ENCODE peak calls at places on chromosome 22, in ten cellular contexts. N is NCI-H1092; C is effector CD4-positive, alpha-beta T cell; X is WTC11; M is stimulated activated CD4-positive, alpha-beta T cell treated with anti-CD3 and anti-CD28 coated beads, Interleukin-1b, Interleukin-23, amount 100 ng/mL, for 1 hour; T is HFFc6; H is ELF-1; U is AG20443; F is lower leg skin; Q is ovary. S is an unnamed sample.

GRCh38 chr22:22800716-22801115 is 86.9 kb upstream of the IGLL5 start:
- DNase-seq in H (no peak), X (no peak), T (no peak), U (peak), F (no peak), N (no peak), Q (no peak), C (no peak), M (no peak), S (no peak)

GRCh38 chr22:25702046-25702445 is 39.9 kb upstream of the MYO18B start:
- DNase-seq in X (no peak), C (no peak), F (no peak), U (no peak), T (no peak), M (no peak), Q (no peak), N (no peak), H (no peak), S (no peak)

GRCh38 chr22:48187272-48187855 is 1424.9 kb downstream of the TBC1D22A start:
- DNase-seq in F (peak), Q (no peak), U (no peak), C (no peak), H (no peak), N (no peak), M (no peak), X (no peak), T (no peak), S (no peak)

GRCh38 chr22:24994070-24994763 is 41.7 kb downstream of the KIAA1671 start:
- DNase-seq in M (no peak), X (peak), N (no peak), U (peak), H (peak), Q (no peak), F (no peak), C (no peak), T (peak), S (no peak)

GRCh38 chr22:25403752-25404471 is 160.6 kb upstream of the GRK3 start:
- DNase-seq in T (peak), N (no peak), H (peak), X (no peak), M (no peak), Q (no peak), F (no peak), C (no peak), U (peak), S (no peak)

GRCh38 chr22:49185312-49185969 is 642.2 kb downstream of the BRD1 start:
- DNase-seq in T (no peak), C (no peak), X (no peak), U (no peak), M (no peak), F (no peak), H (no peak), Q (no peak), N (no peak), S (no peak)

GRCh38 chr22:29799217-29799680 is 32.1 kb downstream of the UQCR10 start:
- DNase-seq in C (no peak), T (peak), U (peak), F (peak), N (no peak), H (peak), X (no peak), Q (peak), M (no peak), S (peak)

GRCh38 chr22:43312608-43313007 is 30.6 kb downstream of the SCUBE1 start:
- DNase-seq in F (no peak), U (no peak), M (no peak), T (no peak), Q (no peak), C (no peak), X (no peak), H (no peak), N (no peak), S (peak)

GRCh38 chr22:29642694-29643093 is 39.3 kb downstream of the NF2 start:
- DNase-seq in C (no peak), F (no peak), N (no peak), X (no peak), H (no peak), M (no peak), Q (no peak), T (no peak), U (no peak), S (no peak)

GRCh38 chr22:19120829-19121630 is 1.2 kb downstream of the DGCR2 start:
- DNase-seq in M (peak), Q (no peak), H (peak), U (peak), T (peak), X (no peak), F (no peak), C (no peak), N (no peak), S (peak)

GRCh38 chr22:45958971-45959370 is 18.0 kb downstream of the WNT7B start:
- DNase-seq in U (no peak), F (no peak), N (no peak), M (no peak), X (no peak), Q (no peak), H (no peak), C (no peak), T (no peak), S (no peak)

GRCh38 chr22:39185601-39186012 is 33.1 kb upstream of the CBX7 start:
- DNase-seq in X (no peak), U (peak), Q (no peak), F (peak), N (no peak), C (no peak), H (no peak), M (no peak), T (no peak), S (peak)

GRCh38 chr22:20952544-20953341 is 14.3 kb upstream of the AIFM3 start:
- DNase-seq in X (no peak), M (no peak), F (no peak), Q (no peak), H (no peak), N (no peak), T (no peak), U (no peak), C (no peak), S (no peak)

GRCh38 chr22:46967445-46968358 is 205.3 kb downstream of the TBC1D22A start:
- DNase-seq in M (no peak), C (no peak), N (no peak), F (peak), H (no peak), U (no peak), Q (no peak), T (no peak), X (no peak), S (no peak)

GRCh38 chr22:27533105-27533504 is 268.5 kb downstream of the MN1 start:
- DNase-seq in F (no peak), C (no peak), H (no peak), U (no peak), T (no peak), M (no peak), X (no peak), Q (no peak), N (no peak), S (no peak)

GRCh38 chr22:38724926-38725571 is 19.3 kb downstream of the GTPBP1 start:
- DNase-seq in F (no peak), H (peak), M (no peak), X (no peak), T (peak), C (peak), U (peak), N (no peak), Q (no peak), S (no peak)

S was measured in heart right ventricle.